ENCODE peak calls at places on chromosomes 2 and 18, in ten cellular contexts. U is fibroblast of lung, J is tibial artery, D is heart right ventricle, N is cardiac muscle cell, H is neural progenitor cell, S is AG09309, A is adrenal gland, O is colonic mucosa, T is esophagus squamous epithelium. K is an unnamed sample.

GRCh38 chr2:107992069-107992468 is 5.7 kb downstream of the SLC5A7 start:
- DNase-seq in U (no peak), J (no peak), D (no peak), N (no peak), H (no peak), S (no peak), A (no peak), O (no peak), T (no peak), K (no peak)

GRCh38 chr2:38439807-38440300 is 62.8 kb upstream of the ATL2 start:
- DNase-seq in U (no peak), J (no peak), D (no peak), N (no peak), H (no peak), S (no peak), A (no peak), O (no peak), T (no peak), K (no peak)

GRCh38 chr18:57784034-57784815 is 18.9 kb downstream of the ATP8B1 start:
- DNase-seq in U (peak; percentile 93), J (no peak), D (no peak), N (peak; percentile 91), H (no peak), S (peak; percentile 77), A (peak; percentile 25), O (no peak), T (no peak), K (no peak)

GRCh38 chr2:15912203-15912602 is 28.1 kb upstream of the MYCN start:
- DNase-seq in U (peak; percentile 40), J (no peak), D (peak; percentile 63), N (peak; percentile 74), H (no peak), S (no peak), A (peak; percentile 73), O (no peak), T (no peak), K (peak; percentile 79)

GRCh38 chr2:215750763-215751162 is 262.6 kb downstream of the MREG start:
- DNase-seq in U (peak; percentile 40), J (no peak), D (no peak), N (no peak), H (no peak), S (no peak), A (no peak), O (no peak), T (no peak), K (no peak)

GRCh38 chr2:9222246-9222898 is 15.8 kb downstream of the ASAP2 start:
- DNase-seq in U (peak; percentile 43), J (no peak), D (no peak), N (peak; percentile 60), H (no peak), S (no peak), A (no peak), O (no peak), T (no peak), K (peak; percentile 42)

GRCh38 chr2:162839419-162839818 is 852 bp upstream of the KCNH7 start:
- DNase-seq in U (no peak), J (peak; percentile 41), D (no peak), N (no peak), H (peak; percentile 26), S (no peak), A (no peak), O (no peak), T (no peak), K (no peak)

GRCh38 chr18:23810396-23810795 is 121.1 kb downstream of the LAMA3 start:
- DNase-seq in U (no peak), J (no peak), D (no peak), N (no peak), H (no peak), S (no peak), A (no peak), O (no peak), T (no peak), K (no peak)

GRCh38 chr2:164535280-164536025 is 85.8 kb downstream of the GRB14 start:
- DNase-seq in U (no peak), J (no peak), D (no peak), N (no peak), H (no peak), S (no peak), A (no peak), O (no peak), T (no peak), K (no peak)

DNA sequence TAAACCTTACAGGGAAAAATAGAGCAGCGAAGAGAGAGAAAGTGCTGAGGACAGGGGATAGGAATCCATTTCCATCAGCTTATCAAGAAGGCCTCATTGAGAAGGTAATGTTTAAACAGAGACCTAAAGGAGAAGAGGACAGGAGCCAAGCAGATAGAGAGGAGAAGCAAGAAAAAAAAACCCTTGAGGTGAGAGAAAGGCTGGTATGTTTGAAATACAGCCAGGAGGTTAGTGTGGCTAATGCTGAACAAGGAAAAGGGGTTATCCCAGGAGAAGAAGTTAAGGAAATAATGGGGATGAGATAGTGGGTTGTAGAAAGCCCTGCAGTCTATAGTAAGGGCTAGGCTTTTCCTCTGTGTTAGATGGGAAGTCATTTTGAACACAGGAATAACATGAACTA is 90.8 kb downstream of the GRB14 start:
- DNase-seq in U (no peak), J (no peak), D (no peak), N (no peak), H (no peak), S (no peak), A (no peak), O (no peak), T (no peak), K (no peak)
- TF ChIP-seq CTCF in U (no peak), J (no peak), D (no peak), N (no peak), H (no peak), S (no peak), A (no peak), O (no peak), T (no peak), K (no peak)

GRCh38 chr18:54958711-54959625 is at the start of gene CCDC68:
- DNase-seq in U (peak; percentile 42), J (no peak), D (peak; percentile 67), N (peak; percentile 57), H (peak; percentile 53), S (no peak), A (no peak), O (peak; percentile 85), T (no peak), K (no peak)

GRCh38 chr18:54957987-54958386 is 1.3 kb downstream of the CCDC68 start:
- DNase-seq in U (peak; percentile 13), J (no peak), D (no peak), N (peak; percentile 69), H (no peak), S (no peak), A (no peak), O (peak; percentile 61), T (no peak), K (no peak)

GRCh38 chr18:54956506-54956905 is 2.8 kb downstream of the CCDC68 start:
- DNase-seq in U (no peak), J (no peak), D (no peak), N (no peak), H (no peak), S (no peak), A (no peak), O (no peak), T (no peak), K (no peak)

GRCh38 chr18:54960197-54960596 is 936 bp upstream of the CCDC68 start:
- DNase-seq in U (no peak), J (no peak), D (no peak), N (no peak), H (no peak), S (no peak), A (no peak), O (no peak), T (no peak), K (no peak)

DNA sequence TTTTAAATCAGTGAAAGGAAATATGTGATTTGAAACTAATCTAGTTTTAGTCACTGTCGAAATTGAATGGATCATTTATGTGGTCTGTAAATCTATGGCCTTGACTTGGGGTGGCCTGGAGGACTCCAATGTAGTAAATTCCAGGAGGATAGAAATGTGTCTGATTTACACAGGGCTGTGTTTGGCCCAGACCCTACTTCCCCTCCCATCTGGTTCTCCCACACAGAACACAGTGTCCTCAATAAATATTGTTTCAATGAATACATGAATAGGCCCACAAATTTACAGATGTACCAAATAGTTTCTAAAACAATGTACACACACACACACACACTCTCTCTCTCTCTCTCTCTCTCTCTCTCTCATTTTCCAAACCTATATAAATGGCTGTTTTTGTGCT is 2.0 kb downstream of the CCDC68 start:
- DNase-seq in U (no peak), J (no peak), D (no peak), N (no peak), H (no peak), S (no peak), A (no peak), O (no peak), T (no peak), K (no peak)
- TF ChIP-seq CTCF in U (no peak), J (no peak), D (no peak), N (no peak), H (no peak), S (no peak), A (no peak), O (no peak), T (no peak), K (no peak)

GRCh38 chr18:47594063-47594462 is 336.4 kb downstream of the SMAD2 start:
- DNase-seq in U (no peak), J (no peak), D (no peak), N (no peak), H (peak; percentile 81), S (no peak), A (no peak), O (no peak), T (no peak), K (no peak)

GRCh38 chr18:47591429-47591828 is 339.0 kb downstream of the SMAD2 start:
- DNase-seq in U (no peak), J (no peak), D (no peak), N (no peak), H (no peak), S (no peak), A (no peak), O (no peak), T (no peak), K (no peak)

GRCh38 chr18:47594621-47595086 is 335.8 kb downstream of the SMAD2 start:
- DNase-seq in U (no peak), J (no peak), D (no peak), N (no peak), H (no peak), S (no peak), A (no peak), O (no peak), T (no peak), K (no peak)

GRCh38 chr18:47601608-47602272 is 328.7 kb downstream of the SMAD2 start:
- DNase-seq in U (no peak), J (no peak), D (no peak), N (no peak), H (peak; percentile 36), S (no peak), A (no peak), O (no peak), T (no peak), K (no peak)

GRCh38 chr18:47595816-47596501 is 334.5 kb downstream of the SMAD2 start:
- DNase-seq in U (no peak), J (no peak), D (no peak), N (no peak), H (peak; percentile 28), S (no peak), A (peak; percentile 13), O (peak; percentile 61), T (no peak), K (no peak)
- TF ChIP-seq CTCF in U (peak; percentile 15), J (no peak), D (peak; percentile 20), N (no peak), H (peak; percentile 52), S (no peak), A (no peak), O (peak; percentile 55), T (peak; percentile 17), K (peak; percentile 20)

GRCh38 chr2:240822280-240822847 is 2.3 kb upstream of the KIF1A start:
- DNase-seq in U (no peak), J (no peak), D (no peak), N (no peak), H (no peak), S (no peak), A (no peak), O (no peak), T (no peak), K (peak; percentile 70)

GRCh38 chr2:240821429-240821778 is 1.4 kb upstream of the KIF1A start:
- DNase-seq in U (no peak), J (no peak), D (no peak), N (no peak), H (no peak), S (no peak), A (no peak), O (no peak), T (no peak), K (no peak)

GRCh38 chr2:240819404-240820013 is 510 bp downstream of the KIF1A start:
- DNase-seq in U (no peak), J (no peak), D (no peak), N (no peak), H (peak; percentile 71), S (no peak), A (no peak), O (no peak), T (no peak), K (peak; percentile 82)

GRCh38 chr2:240820014-240820606 is at the start of gene KIF1A:
- DNase-seq in U (no peak), J (no peak), D (no peak), N (no peak), H (peak; percentile 90), S (no peak), A (no peak), O (no peak), T (no peak), K (peak; percentile 81)

DNA sequence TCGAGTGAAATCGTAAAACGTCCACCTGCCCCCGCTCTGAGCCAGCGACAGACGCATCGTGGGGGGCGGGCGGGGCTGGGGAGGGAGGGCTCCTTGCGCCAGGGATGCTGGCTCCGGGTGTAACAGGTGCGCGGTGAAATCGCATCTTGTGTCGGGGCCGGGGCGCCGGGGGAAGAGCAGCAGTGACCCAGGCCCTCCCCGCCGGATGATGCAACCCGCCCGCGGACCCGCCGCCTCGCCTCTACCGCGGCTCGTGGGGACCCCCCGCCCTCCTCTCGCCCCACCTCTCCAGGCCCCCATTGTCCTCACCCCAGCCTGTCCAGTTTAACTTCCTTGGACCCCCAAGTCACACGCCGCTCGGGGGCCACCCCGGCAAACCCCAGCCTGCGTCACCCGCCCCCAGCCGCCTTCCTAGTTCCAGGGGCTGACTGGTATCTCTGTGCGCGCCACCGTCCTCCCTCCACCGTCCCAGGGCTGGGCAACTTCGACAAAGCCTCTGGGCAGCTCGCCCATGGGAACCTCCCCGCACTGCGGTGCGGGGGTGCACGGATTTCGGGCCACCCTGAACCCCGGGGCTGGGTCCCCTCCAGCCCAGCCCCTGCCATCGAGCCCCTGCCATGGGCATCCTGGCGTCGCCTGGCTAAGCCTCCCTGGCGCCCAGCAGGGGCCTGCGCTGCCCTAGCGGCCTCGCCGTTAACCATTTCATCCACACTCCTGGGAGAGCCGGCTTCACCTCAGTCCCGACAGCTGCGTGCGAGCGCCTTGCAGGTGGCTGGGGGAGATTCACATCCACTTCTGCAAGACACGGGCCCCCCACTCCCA is 799 bp upstream of the KIF1A start:
- DNase-seq in U (no peak), J (no peak), D (no peak), N (no peak), H (peak; percentile 75), S (no peak), A (no peak), O (no peak), T (no peak), K (peak; percentile 83)
- TF ChIP-seq CTCF in U (no peak), J (no peak), D (no peak), N (no peak), H (peak; percentile 18), S (no peak), A (no peak), O (no peak), T (no peak), K (no peak)

K was measured in osteocyte.